ENCODE peak calls at places on chromosome 10, in nine cellular contexts. Z is neural progenitor cell, H is PC-3, C is GM23248, R is MM.1S, K is HCT116, A is GM23338, P is SK-N-SH, Q is OCI-LY7. V is an unnamed sample.

GRCh38 chr10:110698340-110698739 is 54.2 kb downstream of the RBM20 start:
- DNase-seq in C (no peak), K (no peak), P (no peak), A (no peak), Z (no peak), H (no peak), Q (no peak), R (no peak), V (no peak)

GRCh38 chr10:122468923-122469781 is 7.8 kb downstream of the HTRA1 start:
- DNase-seq in R (no peak), A (no peak), H (peak), P (no peak), Q (no peak), C (peak), Z (no peak), K (peak), V (peak)

GRCh38 chr10:124219655-124220054 is 126.3 kb upstream of the CHST15 start:
- DNase-seq in H (no peak), K (no peak), P (no peak), A (no peak), C (no peak), Q (no peak), Z (no peak), R (no peak), V (no peak)

GRCh38 chr10:58587676-58588075 is 75.0 kb downstream of the BICC1 start:
- DNase-seq in K (no peak), R (no peak), Z (no peak), Q (no peak), A (no peak), H (peak), P (no peak), C (no peak), V (no peak)

GRCh38 chr10:95505641-95506040 is 55.5 kb downstream of the SORBS1 start:
- DNase-seq in P (no peak), A (no peak), C (no peak), H (no peak), Q (no peak), Z (no peak), R (no peak), K (no peak), V (no peak)

GRCh38 chr10:71575446-71575845 is 144.1 kb downstream of the C10orf105 start:
- DNase-seq in R (no peak), K (no peak), P (no peak), H (no peak), C (peak), Q (no peak), Z (no peak), A (no peak), V (no peak)

GRCh38 chr10:132721725-132722124 is 64.2 kb downstream of the NKX6-2 start:
- DNase-seq in A (no peak), R (no peak), Q (no peak), K (no peak), C (no peak), P (no peak), H (no peak), Z (no peak), V (peak)

GRCh38 chr10:69953851-69954250 is 98.8 kb upstream of the MACROH2A2 start:
- DNase-seq in Z (no peak), P (no peak), K (no peak), Q (no peak), R (no peak), H (no peak), A (no peak), C (no peak), V (no peak)

GRCh38 chr10:29658984-29659769 is 24.4 kb upstream of the SVIL start:
- DNase-seq in K (peak), H (peak), A (no peak), P (no peak), Q (no peak), C (peak), R (peak), Z (peak), V (peak)

GRCh38 chr10:120825878-120826383 is 25.2 kb upstream of the WDR11 start:
- DNase-seq in C (no peak), R (peak), K (no peak), A (no peak), Z (no peak), H (no peak), P (no peak), Q (no peak), V (no peak)

GRCh38 chr10:77230194-77230593 is 407.4 kb downstream of the KCNMA1 start:
- DNase-seq in C (peak), K (no peak), A (no peak), Q (no peak), H (peak), R (no peak), P (no peak), Z (no peak), V (no peak)

GRCh38 chr10:117640406-117640805 is 97.9 kb downstream of the EMX2 start:
- DNase-seq in P (no peak), Z (no peak), K (no peak), Q (no peak), H (no peak), C (no peak), R (no peak), A (no peak), V (no peak)

GRCh38 chr10:86821600-86821999 is 65.2 kb downstream of the BMPR1A start:
- DNase-seq in H (no peak), P (no peak), Q (no peak), K (no peak), C (peak), R (no peak), Z (no peak), A (no peak), V (no peak)

GRCh38 chr10:69769395-69769989 is 32.2 kb upstream of the COL13A1 start:
- DNase-seq in Q (no peak), P (no peak), R (no peak), Z (peak), C (peak), K (peak), H (peak), A (peak), V (peak)

GRCh38 chr10:88913157-88913556 is 33.1 kb downstream of the STAMBPL1 start:
- DNase-seq in A (no peak), H (no peak), R (no peak), C (no peak), K (no peak), Q (no peak), P (peak), Z (no peak), V (peak)

GRCh38 chr10:97584060-97584797 is at the start of gene HOGA1:
- DNase-seq in A (peak), K (peak), Z (peak), P (peak), H (peak), C (peak), R (no peak), Q (no peak), V (peak)

GRCh38 chr10:98391065-98391464 is 23.9 kb downstream of the PYROXD2 start:
- DNase-seq in R (no peak), A (no peak), K (no peak), Z (no peak), Q (no peak), H (no peak), C (no peak), P (no peak), V (no peak)

GRCh38 chr10:21297525-21298383 is 227.7 kb downstream of the SKIDA1 start:
- DNase-seq in H (no peak), R (no peak), A (no peak), K (no peak), Q (no peak), P (no peak), Z (peak), C (no peak), V (no peak)

GRCh38 chr10:130873636-130874035 is 437.9 kb downstream of the TCERG1L start:
- DNase-seq in H (no peak), R (no peak), C (no peak), A (no peak), Z (no peak), Q (no peak), K (no peak), P (no peak), V (no peak)

DNA sequence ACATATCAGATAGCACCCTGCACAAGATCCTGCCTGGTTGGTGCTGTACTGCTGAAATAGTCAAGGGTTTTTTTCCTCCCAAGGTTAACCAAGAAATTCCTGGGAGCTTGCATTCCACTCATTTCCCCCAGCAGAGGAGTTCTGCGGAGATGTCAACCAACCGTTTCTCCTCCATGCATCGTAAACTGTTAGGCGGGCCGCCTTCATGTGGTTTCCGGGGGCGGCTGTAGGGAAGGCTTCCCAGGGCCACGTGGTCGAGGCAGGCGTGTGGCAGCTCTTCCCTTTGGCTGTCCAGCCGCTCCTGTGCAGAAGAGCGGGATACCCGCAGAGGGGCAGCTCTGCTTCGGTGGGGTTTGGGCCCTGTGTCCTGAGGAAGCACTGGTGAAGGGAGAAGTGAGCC is 113.7 kb downstream of the RGS10 start:
- DNase-seq in A (no peak), Q (no peak), R (no peak), P (no peak), K (no peak), C (no peak), Z (no peak), H (no peak), V (no peak)
- TF ChIP-seq EZH2phosphoT487 in A (no peak), Q (no peak), R (no peak), P (no peak), K (no peak), C (no peak), Z (no peak), H (no peak), V (no peak)

DNA sequence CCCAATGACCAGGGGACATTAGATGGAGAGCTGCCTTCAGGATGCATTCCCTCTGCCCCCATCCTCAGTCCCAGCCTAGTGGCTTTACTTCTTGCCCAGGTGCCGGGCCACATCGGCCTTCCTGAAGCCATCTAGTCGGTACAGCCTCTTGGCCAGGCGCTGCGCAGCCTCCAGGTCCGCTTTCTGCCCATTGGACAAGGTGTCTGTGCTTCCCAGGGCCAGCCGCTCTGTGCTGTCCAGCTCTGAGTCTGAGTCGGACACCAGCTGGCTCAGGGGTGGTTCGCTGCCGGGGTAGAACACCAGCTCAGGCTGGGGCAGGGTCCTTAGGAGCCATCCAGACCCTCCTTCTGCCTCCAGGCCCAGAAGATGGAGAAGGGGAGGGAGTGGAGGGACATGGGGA is 6.3 kb downstream of the PSD start:
- DNase-seq in C (no peak), R (no peak), A (no peak), Q (no peak), P (no peak), H (no peak), K (no peak), Z (no peak), V (no peak)
- TF ChIP-seq EZH2phosphoT487 in C (no peak), R (no peak), A (no peak), Q (no peak), P (no peak), H (no peak), K (no peak), Z (no peak), V (no peak)

GRCh38 chr10:128060341-128060851 is 65.8 kb downstream of the MKI67 start:
- DNase-seq in R (no peak), K (no peak), C (no peak), Q (no peak), A (no peak), H (no peak), Z (no peak), P (no peak), V (no peak)

GRCh38 chr10:128063736-128064614 is 62.2 kb downstream of the MKI67 start:
- DNase-seq in Q (no peak), H (no peak), Z (no peak), C (no peak), P (no peak), K (no peak), R (no peak), A (peak), V (no peak)

GRCh38 chr10:128062837-128063563 is 63.2 kb downstream of the MKI67 start:
- DNase-seq in A (no peak), R (peak), K (no peak), Z (no peak), Q (peak), P (no peak), H (no peak), C (no peak), V (no peak)

GRCh38 chr10:128061306-128062300 is 64.6 kb downstream of the MKI67 start:
- DNase-seq in C (no peak), R (no peak), P (no peak), H (no peak), Q (no peak), A (no peak), Z (no peak), K (no peak), V (no peak)

GRCh38 chr10:128062331-128062730 is 63.9 kb downstream of the MKI67 start:
- DNase-seq in P (peak), Q (peak), H (no peak), R (no peak), A (peak), Z (peak), K (no peak), C (no peak), V (no peak)
- TF ChIP-seq EZH2phosphoT487 in P (no peak), Q (no peak), H (no peak), R (no peak), A (no peak), Z (no peak), K (no peak), C (no peak), V (no peak)

GRCh38 chr10:92691591-92692084 is 1.9 kb downstream of the HHEX start:
- DNase-seq in C (no peak), P (no peak), H (no peak), Z (peak), A (peak), Q (peak), R (no peak), K (no peak), V (no peak)
- TF ChIP-seq EZH2phosphoT487 in C (no peak), P (no peak), H (no peak), Z (peak), A (no peak), Q (no peak), R (no peak), K (no peak), V (peak)

GRCh38 chr10:33653584-33654367 is 319.3 kb upstream of the NRP1 start:
- DNase-seq in K (no peak), C (peak), A (no peak), H (peak), P (no peak), Q (no peak), Z (no peak), R (no peak), V (no peak)
- TF ChIP-seq EZH2phosphoT487 in K (no peak), C (no peak), A (no peak), H (no peak), P (no peak), Q (no peak), Z (no peak), R (no peak), V (no peak)

GRCh38 chr10:3987142-3987974 is 202.3 kb upstream of the KLF6 start:
- DNase-seq in R (no peak), C (peak), K (no peak), P (peak), Q (no peak), Z (no peak), A (no peak), H (no peak), V (no peak)
- TF ChIP-seq EZH2phosphoT487 in R (no peak), C (no peak), K (no peak), P (no peak), Q (no peak), Z (no peak), A (no peak), H (no peak), V (no peak)